ENCODE peak calls at places on chromosomes 2 and 18, in nine cellular contexts. Y, P, T, L, C, N, J, U and A are unnamed samples.

GRCh38 chr2:208406474-208407451 is at the start of gene PTH2R:
- DNase-seq in C (no peak), L (no peak), P (no peak), U (peak), Y (no peak), N (no peak), T (no peak), J (peak), A (no peak)

GRCh38 chr2:179525340-179525739 is 260.7 kb upstream of the SESTD1 start:
- DNase-seq in P (peak), C (no peak), Y (no peak), L (no peak), J (no peak), T (no peak), N (no peak), U (no peak), A (no peak)

GRCh38 chr2:208488668-208489564 is 82.3 kb downstream of the PTH2R start:
- DNase-seq in Y (no peak), U (no peak), L (no peak), C (no peak), T (no peak), N (no peak), P (no peak), J (no peak), A (no peak)

GRCh38 chr2:27175330-27175729 is 26.5 kb downstream of the TCF23 start:
- DNase-seq in U (peak), L (no peak), N (no peak), T (no peak), J (no peak), Y (no peak), C (no peak), P (peak), A (no peak)

GRCh38 chr2:100812141-100812540 is 7.8 kb upstream of the NPAS2 start:
- DNase-seq in U (no peak), C (no peak), Y (no peak), L (no peak), N (no peak), T (no peak), J (no peak), P (no peak), A (no peak)

GRCh38 chr2:71156531-71156930 is 26.1 kb downstream of the MPHOSPH10 start:
- DNase-seq in Y (peak), C (no peak), N (no peak), J (no peak), P (peak), T (no peak), L (no peak), U (peak), A (no peak)

GRCh38 chr2:240933966-240934700 is 28.0 kb downstream of the CROCC2 start:
- DNase-seq in C (no peak), P (no peak), N (peak), J (no peak), L (no peak), U (no peak), T (no peak), Y (no peak), A (no peak)

GRCh38 chr2:232455426-232456255 is at the start of gene ALPI:
- DNase-seq in Y (no peak), C (no peak), T (no peak), J (no peak), L (no peak), U (no peak), P (no peak), N (no peak), A (no peak)

GRCh38 chr2:79511320-79511951 is 1.4 kb upstream of the CTNNA2 start:
- DNase-seq in T (no peak), J (peak), U (peak), Y (no peak), L (peak), C (peak), P (peak), N (no peak), A (no peak)

GRCh38 chr2:177348735-177349693 is 43.6 kb upstream of the AGPS start:
- DNase-seq in U (no peak), N (no peak), J (no peak), C (peak), L (no peak), P (no peak), Y (no peak), T (no peak), A (no peak)
- TF ChIP-seq CTCF in U (no peak), N (no peak), J (no peak), C (no peak), L (no peak), P (no peak), Y (no peak), T (no peak), A (no peak)

GRCh38 chr2:111028720-111029119 is 92.0 kb upstream of the BCL2L11 start:
- DNase-seq in T (no peak), L (peak), U (peak), P (no peak), Y (no peak), J (no peak), N (no peak), C (peak), A (no peak)
- TF ChIP-seq CTCF in T (peak), L (no peak), U (peak), P (no peak), Y (no peak), J (no peak), N (no peak), C (peak), A (no peak)

DNA sequence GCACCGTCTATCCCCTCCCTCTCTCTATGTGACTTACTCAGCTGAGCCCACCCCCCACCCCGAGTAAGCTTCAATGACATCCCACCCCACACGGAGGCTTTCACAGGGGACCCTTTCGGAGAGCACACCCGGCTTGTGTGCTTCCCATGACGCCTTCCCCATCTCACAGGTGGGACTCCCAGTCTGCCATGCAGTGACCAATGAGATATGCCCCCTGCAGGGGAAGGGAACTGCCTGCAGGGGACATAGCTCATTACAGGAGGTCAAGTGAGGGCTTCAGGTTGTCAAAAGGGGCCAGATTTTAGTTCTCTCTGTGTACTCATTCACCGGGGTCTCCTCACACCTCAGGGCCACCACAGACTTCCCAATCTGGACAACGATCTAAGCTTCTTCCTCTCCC is 112.6 kb downstream of the GAREM1 start:
- DNase-seq in U (no peak), J (no peak), Y (no peak), N (no peak), P (no peak), C (peak), T (no peak), L (no peak), A (no peak)
- TF ChIP-seq CTCF in U (peak), J (no peak), Y (no peak), N (peak), P (no peak), C (no peak), T (no peak), L (no peak), A (no peak)

GRCh38 chr2:215780891-215781290 is 232.5 kb downstream of the MREG start:
- DNase-seq in J (no peak), P (no peak), L (no peak), T (no peak), N (no peak), Y (no peak), U (no peak), C (no peak), A (no peak)
- TF ChIP-seq CTCF in J (no peak), P (no peak), L (no peak), T (no peak), N (no peak), Y (no peak), U (no peak), C (no peak), A (no peak)

GRCh38 chr2:136075466-136075865 is 42.5 kb downstream of the CXCR4 start:
- DNase-seq in C (no peak), P (no peak), L (no peak), J (no peak), Y (no peak), T (no peak), U (no peak), N (no peak), A (no peak)
- TF ChIP-seq CTCF in C (no peak), P (no peak), L (no peak), J (no peak), Y (no peak), T (no peak), U (no peak), N (no peak), A (no peak)

DNA sequence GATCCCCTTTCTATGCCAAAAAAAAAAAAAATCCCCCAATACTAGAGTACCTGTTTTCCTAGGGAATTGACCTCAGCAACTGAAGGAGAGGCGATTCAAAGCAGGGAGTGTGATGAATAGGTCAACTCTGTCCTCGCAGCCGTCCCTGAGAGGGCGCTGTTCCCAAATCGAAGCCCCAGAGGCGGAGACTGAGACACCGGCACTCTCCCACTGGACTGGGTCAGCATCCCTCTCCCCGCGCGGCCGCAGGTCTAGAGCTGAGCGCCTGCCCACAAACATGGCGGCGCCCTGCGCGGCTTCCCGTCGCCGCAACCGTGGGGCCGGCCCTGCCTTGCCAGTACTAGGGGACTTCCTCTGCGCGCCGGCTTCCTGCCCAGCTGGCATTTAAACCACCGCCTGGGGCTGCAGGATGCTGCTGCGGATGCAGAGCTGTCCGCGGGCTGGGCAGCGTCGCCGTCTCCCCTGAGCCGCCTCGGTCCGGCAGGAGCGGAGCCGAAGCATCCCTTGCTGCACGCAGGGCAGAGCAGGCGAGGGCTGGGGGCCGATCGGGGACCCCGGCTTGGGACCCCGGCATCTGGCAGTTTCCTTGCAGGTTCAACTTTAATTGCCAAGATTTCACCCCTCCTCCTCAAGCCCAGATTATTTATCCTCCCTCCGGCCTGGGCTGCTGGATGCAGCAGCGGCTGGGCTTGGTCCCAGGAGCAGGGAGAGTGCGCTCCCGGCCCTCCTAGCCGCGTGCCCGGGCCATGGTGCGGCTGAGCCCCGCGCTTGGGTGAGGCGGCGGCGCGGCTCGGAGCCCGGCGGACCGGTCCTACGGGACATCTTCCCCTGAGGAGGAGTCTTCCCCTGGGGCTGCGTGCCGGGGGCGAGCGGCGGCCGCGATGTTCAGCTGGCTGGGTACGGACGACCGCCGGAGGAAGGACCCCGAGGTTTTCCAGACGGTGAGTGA is at the start of gene EHD3:
- DNase-seq in J (peak), T (peak), U (peak), C (peak), P (peak), N (peak), L (peak), Y (peak), A (peak)
- TF ChIP-seq CTCF in J (peak), T (peak), U (peak), C (peak), P (peak), N (peak), L (peak), Y (peak), A (no peak)

GRCh38 chr2:190626656-190627055 is 22.2 kb upstream of the NAB1 start:
- DNase-seq in T (no peak), Y (no peak), L (no peak), P (peak), C (no peak), U (no peak), N (no peak), J (no peak), A (no peak)

GRCh38 chr2:190627881-190628412 is 20.9 kb upstream of the NAB1 start:
- DNase-seq in U (no peak), N (peak), C (peak), Y (no peak), L (no peak), J (peak), T (no peak), P (peak), A (no peak)

GRCh38 chr2:190628651-190629378 is 20.1 kb upstream of the NAB1 start:
- DNase-seq in P (peak), C (no peak), J (no peak), Y (no peak), T (no peak), N (no peak), U (no peak), L (no peak), A (no peak)

DNA sequence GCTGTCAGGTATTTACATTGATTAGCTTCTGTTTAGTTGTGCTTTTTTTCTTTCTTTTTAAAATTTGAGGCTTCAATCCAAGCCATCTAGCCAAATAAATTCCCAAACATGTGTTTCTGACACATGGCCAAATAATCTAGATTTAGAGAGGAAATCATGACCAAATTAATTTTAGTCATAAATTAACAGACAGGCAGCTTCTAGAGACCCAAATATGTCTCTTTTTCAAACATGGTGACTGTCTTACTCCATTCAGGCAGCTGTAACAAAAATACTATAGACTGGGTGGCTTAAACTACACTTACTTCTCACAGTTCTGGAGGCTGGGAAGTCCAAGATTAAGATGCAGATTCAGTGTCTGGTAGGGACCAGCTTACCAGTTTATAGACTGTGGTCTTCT is 23.2 kb upstream of the NAB1 start:
- DNase-seq in J (no peak), Y (no peak), L (no peak), P (no peak), U (no peak), N (no peak), T (no peak), C (no peak), A (no peak)
- TF ChIP-seq CTCF in J (no peak), Y (no peak), L (no peak), P (no peak), U (no peak), N (no peak), T (no peak), C (no peak), A (no peak)

GRCh38 chr2:112156152-112156986 is 18.2 kb downstream of the FBLN7 start:
- DNase-seq in Y (peak), C (no peak), T (no peak), P (peak), L (no peak), U (peak), J (no peak), N (no peak), A (no peak)
- TF ChIP-seq CTCF in Y (no peak), C (no peak), T (no peak), P (no peak), L (no peak), U (no peak), J (no peak), N (no peak), A (no peak)

GRCh38 chr2:56082665-56083064 is 101.1 kb upstream of the CCDC85A start:
- DNase-seq in T (no peak), C (no peak), N (no peak), L (no peak), J (no peak), P (no peak), U (no peak), Y (no peak), A (no peak)

DNA sequence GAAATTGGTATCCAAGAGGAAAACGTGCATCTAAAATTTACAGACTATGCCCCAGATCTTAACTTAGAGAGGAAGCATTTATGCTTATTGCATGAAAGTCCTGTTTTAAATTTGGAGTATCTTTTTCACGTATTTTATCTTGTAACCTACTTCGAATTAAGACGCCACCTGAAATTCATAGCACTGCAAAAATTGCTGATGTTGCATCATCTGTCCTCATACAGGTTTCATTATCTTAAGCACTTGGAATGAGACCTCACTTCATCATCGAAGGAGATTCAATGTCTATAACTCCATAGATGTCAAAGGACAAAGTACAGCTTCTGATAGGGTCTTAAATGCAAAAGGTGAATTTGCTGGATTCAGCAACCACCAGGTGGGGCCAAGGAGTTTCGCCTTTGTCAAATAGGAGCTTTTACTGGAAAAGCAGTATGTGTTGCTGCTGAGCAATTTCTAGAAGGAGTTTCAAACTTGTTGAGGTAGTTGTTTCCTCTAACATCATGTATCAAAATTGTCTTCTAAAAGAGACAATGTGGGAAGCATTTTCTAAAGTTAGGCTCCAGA is 106.4 kb upstream of the CCDC85A start:
- DNase-seq in J (peak), Y (no peak), U (peak), L (peak), N (no peak), T (peak), C (peak), P (peak), A (no peak)
- TF ChIP-seq CTCF in J (peak), Y (peak), U (peak), L (peak), N (peak), T (peak), C (peak), P (peak), A (peak)